ENCODE peak calls at places on chromosomes 3 and 15, in eight cellular contexts. K, U, Y, P, D, J, N and C are unnamed samples.

GRCh38 chr3:59250600-59250999 is 200.8 kb upstream of the CFAP20DC start:
- DNase-seq in K (no peak), U (no peak), Y (no peak), P (no peak), D (no peak), J (no peak), N (no peak), C (no peak)

GRCh38 chr3:131960324-131960723 is 74.5 kb downstream of the CPNE4 start:
- DNase-seq in K (peak; percentile 28), U (peak; percentile 12), Y (no peak), P (no peak), D (no peak), J (no peak), N (no peak), C (no peak)

GRCh38 chr15:80875568-80875967 is 96.4 kb downstream of the CEMIP start:
- DNase-seq in K (no peak), U (peak; percentile 49), Y (no peak), P (no peak), D (no peak), J (no peak), N (peak; percentile 49), C (peak; percentile 30)

GRCh38 chr3:124483915-124484470 is 246.3 kb upstream of the UMPS start:
- DNase-seq in K (no peak), U (no peak), Y (no peak), P (no peak), D (no peak), J (no peak), N (no peak), C (no peak)

GRCh38 chr15:41941644-41942415 is 30.5 kb downstream of the EHD4 start:
- DNase-seq in K (no peak), U (no peak), Y (no peak), P (peak; percentile 61), D (no peak), J (no peak), N (no peak), C (no peak)

GRCh38 chr3:76107935-76108570 is 322.7 kb upstream of the ZNF717 start:
- DNase-seq in K (peak; percentile 42), U (peak; percentile 38), Y (no peak), P (peak; percentile 60), D (no peak), J (peak; percentile 0), N (no peak), C (peak; percentile 24)

GRCh38 chr15:85763157-85763556 is 31.6 kb downstream of the KLHL25 start:
- DNase-seq in K (no peak), U (no peak), Y (no peak), P (no peak), D (no peak), J (no peak), N (no peak), C (no peak)

GRCh38 chr3:185983495-185984141 is 45.8 kb upstream of the TRA2B start:
- DNase-seq in K (peak; percentile 87), U (peak; percentile 43), Y (peak; percentile 83), P (peak; percentile 94), D (peak; percentile 85), J (peak; percentile 59), N (peak; percentile 64), C (peak; percentile 15)

GRCh38 chr3:194142156-194142910 is 6.4 kb downstream of the HES1 start:
- DNase-seq in K (peak; percentile 40), U (no peak), Y (peak; percentile 87), P (no peak), D (peak; percentile 74), J (no peak), N (peak; percentile 70), C (no peak)

GRCh38 chr3:132641837-132642538 is 17.6 kb downstream of the ACAD11 start:
- DNase-seq in K (peak; percentile 44), U (peak; percentile 43), Y (no peak), P (no peak), D (no peak), J (peak; percentile 22), N (no peak), C (no peak)

GRCh38 chr3:30544811-30545210 is 61.6 kb upstream of the TGFBR2 start:
- DNase-seq in K (no peak), U (peak; percentile 85), Y (peak; percentile 69), P (no peak), D (no peak), J (no peak), N (no peak), C (peak; percentile 79)

GRCh38 chr3:99536555-99537314 is 101.7 kb upstream of the COL8A1 start:
- DNase-seq in K (no peak), U (no peak), Y (no peak), P (no peak), D (no peak), J (no peak), N (no peak), C (no peak)

GRCh38 chr15:40456738-40457137 is 14.0 kb upstream of the CHST14 start:
- DNase-seq in K (no peak), U (no peak), Y (no peak), P (no peak), D (no peak), J (no peak), N (no peak), C (no peak)

GRCh38 chr3:172311217-172311616 is 137.0 kb downstream of the GHSR start:
- DNase-seq in K (no peak), U (no peak), Y (no peak), P (no peak), D (no peak), J (no peak), N (no peak), C (no peak)

GRCh38 chr3:172313671-172314070 is 134.6 kb downstream of the GHSR start:
- DNase-seq in K (no peak), U (peak; percentile 39), Y (no peak), P (no peak), D (no peak), J (no peak), N (no peak), C (peak; percentile 22)

GRCh38 chr3:172314616-172315015 is 133.6 kb downstream of the GHSR start:
- DNase-seq in K (no peak), U (no peak), Y (no peak), P (no peak), D (no peak), J (no peak), N (no peak), C (no peak)

GRCh38 chr3:172312006-172312405 is 136.2 kb downstream of the GHSR start:
- DNase-seq in K (no peak), U (no peak), Y (no peak), P (no peak), D (no peak), J (no peak), N (no peak), C (no peak)

DNA sequence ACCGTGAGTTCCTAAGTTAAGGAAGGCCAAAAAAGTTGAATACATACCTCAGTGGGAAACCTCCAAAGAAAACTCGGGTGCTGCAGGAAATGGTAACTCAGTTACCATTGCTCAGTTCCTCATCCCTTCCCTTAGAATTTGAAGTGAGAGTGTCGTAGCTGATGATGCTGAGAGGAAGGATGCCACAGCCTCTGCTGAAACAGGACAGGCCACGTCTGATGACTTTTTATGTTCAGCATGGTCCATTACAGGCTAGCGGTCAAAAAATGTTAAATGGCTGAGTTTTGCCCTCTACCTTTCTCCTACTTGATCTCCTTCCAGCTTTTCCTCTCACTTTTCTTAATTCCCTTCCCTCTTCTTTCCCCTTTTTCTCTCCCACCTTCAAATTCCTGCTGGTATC is 135.5 kb downstream of the GHSR start:
- DNase-seq in K (no peak), U (no peak), Y (no peak), P (no peak), D (no peak), J (no peak), N (no peak), C (no peak)
- H3K27ac ChIP-seq in K (no peak overlapping the region), U (no peak overlapping the region), Y (peak overlapping the region; percentile 89), P (no peak overlapping the region), D (peak overlapping the region; percentile 21), J (no peak overlapping the region), N (peak overlapping the region; percentile 95), C (no peak overlapping the region)

GRCh38 chr15:49041406-49041805 is 4.8 kb downstream of the SECISBP2L start:
- DNase-seq in K (no peak), U (no peak), Y (no peak), P (no peak), D (no peak), J (no peak), N (no peak), C (no peak)
- H3K4me3 ChIP-seq in K (no peak overlapping the region), U (no peak overlapping the region), Y (no peak overlapping the region), P (no peak overlapping the region), D (no peak overlapping the region), J (no peak overlapping the region), N (no peak overlapping the region), C (no peak overlapping the region)

GRCh38 chr3:10417849-10418248 is 87.5 kb downstream of the ATP2B2 start:
- DNase-seq in K (no peak), U (peak; percentile 33), Y (no peak), P (no peak), D (no peak), J (peak; percentile 19), N (no peak), C (peak; percentile 8)
- TF ChIP-seq CTCF in K (no peak), U (peak; percentile 26), Y (no peak), P (peak; percentile 30), D (no peak), J (peak; percentile 28), N (no peak), C (peak; percentile 12)

GRCh38 chr3:196081834-196082470 is at the start of gene TFRC:
- DNase-seq in K (peak; percentile 98), U (peak; percentile 85), Y (peak; percentile 97), P (peak; percentile 98), D (peak; percentile 94), J (peak; percentile 90), N (peak; percentile 91), C (peak; percentile 71)

GRCh38 chr3:196080517-196080841 is 1.4 kb downstream of the TFRC start:
- DNase-seq in K (no peak), U (no peak), Y (no peak), P (no peak), D (no peak), J (no peak), N (no peak), C (no peak)

GRCh38 chr3:196080997-196081833 is 675 bp downstream of the TFRC start:
- DNase-seq in K (peak; percentile 84), U (peak; percentile 36), Y (peak; percentile 81), P (peak; percentile 82), D (peak; percentile 71), J (no peak), N (peak; percentile 30), C (peak; percentile 22)

GRCh38 chr3:196085534-196085933 is 3.6 kb upstream of the TFRC start:
- DNase-seq in K (no peak), U (no peak), Y (no peak), P (peak; percentile 75), D (no peak), J (no peak), N (no peak), C (no peak)

DNA sequence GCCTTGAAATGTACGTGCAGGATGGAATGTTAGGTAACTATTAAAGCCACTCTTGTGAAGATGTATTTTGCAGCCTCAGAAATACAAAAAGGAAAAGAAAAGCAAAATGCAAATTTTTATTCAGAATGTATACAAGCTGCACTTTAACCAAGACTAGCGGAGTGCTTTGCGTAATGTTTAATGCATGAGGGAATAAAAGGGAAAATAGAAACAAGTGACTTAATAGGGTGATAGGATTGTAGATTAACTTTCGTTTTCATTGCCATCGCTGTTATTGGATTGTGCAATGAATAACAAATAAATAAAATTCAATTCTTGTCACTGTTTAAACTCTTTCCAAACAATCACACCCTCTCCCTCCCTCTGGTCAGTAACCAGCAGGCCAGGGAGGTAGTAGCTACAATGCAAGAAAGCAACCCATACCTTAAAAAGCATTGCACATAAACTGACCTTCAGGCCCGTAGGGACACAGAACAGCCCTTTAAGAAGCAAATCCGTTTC is 631 bp upstream of the TFRC start:
- DNase-seq in K (no peak), U (no peak), Y (no peak), P (no peak), D (no peak), J (no peak), N (no peak), C (no peak)
- H3K27ac ChIP-seq in K (peak overlapping the region; percentile 32), U (peak overlapping the region; percentile 89), Y (peak overlapping the region; percentile 96), P (peak overlapping the region; percentile 60), D (peak overlapping the region; percentile 91), J (peak overlapping the region; percentile 38), N (peak overlapping the region; percentile 86), C (no peak overlapping the region)